ENCODE peak calls at places on chromosomes 16 and 17, in nine cellular contexts. J is transverse colon, P is sigmoid colon, O is K562, V is stomach, C is SK-N-SH, H is esophagus muscularis mucosa, G is H1, B is HepG2. E is an unnamed sample.

GRCh38 chr16:56277040-56277439 is 85.8 kb downstream of the GNAO1 start:
- DNase-seq in O (no peak), H (no peak), P (no peak), V (no peak), G (no peak), C (peak), B (peak), J (no peak), E (no peak)

GRCh38 chr16:2817496-2818277 is 650 bp downstream of the PRSS21 start:
- DNase-seq in C (no peak), P (peak), B (no peak), V (no peak), G (no peak), J (peak), O (no peak), H (no peak), E (peak)

GRCh38 chr17:80889231-80889896 is 102.3 kb upstream of the CHMP6 start:
- DNase-seq in B (no peak), G (no peak), O (no peak), V (no peak), J (no peak), P (peak), C (no peak), H (no peak), E (no peak)

GRCh38 chr17:7438050-7438614 is 1.2 kb upstream of the FGF11 start:
- DNase-seq in B (no peak), J (peak), V (peak), O (peak), C (no peak), H (no peak), P (no peak), G (no peak), E (no peak)

GRCh38 chr17:75412455-75413317 is 7.2 kb upstream of the GRB2 start:
- DNase-seq in H (peak), O (peak), B (peak), C (peak), V (peak), J (peak), G (no peak), P (peak), E (no peak)

GRCh38 chr16:76278976-76279375 is 1.8 kb downstream of the CNTNAP4 start:
- DNase-seq in G (no peak), B (peak), J (no peak), H (no peak), O (no peak), C (peak), P (no peak), V (no peak), E (no peak)

GRCh38 chr17:2957631-2958286 is 105.6 kb downstream of the OR1D5 start:
- DNase-seq in G (no peak), V (peak), J (no peak), C (no peak), B (no peak), P (peak), O (no peak), H (no peak), E (peak)

GRCh38 chr16:55842369-55843104 is 9.6 kb upstream of the CES1 start:
- DNase-seq in V (no peak), P (no peak), O (peak), G (no peak), B (peak), H (no peak), J (no peak), C (peak), E (no peak)

GRCh38 chr17:35162755-35163154 is 15.1 kb downstream of the UNC45B start:
- DNase-seq in O (no peak), G (no peak), J (no peak), B (no peak), P (no peak), C (no peak), V (no peak), H (no peak), E (no peak)

GRCh38 chr16:49483651-49484451 is 110.2 kb downstream of the C16orf78 start:
- DNase-seq in J (no peak), B (no peak), P (peak), G (no peak), O (no peak), C (no peak), V (no peak), H (no peak), E (peak)

GRCh38 chr17:68771867-68772515 is 170.8 kb upstream of the FAM20A start:
- DNase-seq in V (no peak), C (peak), O (peak), P (no peak), H (no peak), G (no peak), J (no peak), B (peak), E (no peak)

GRCh38 chr17:82839617-82840292 is at the start of gene ZNF750:
- DNase-seq in O (no peak), V (no peak), B (no peak), G (no peak), J (no peak), C (no peak), H (no peak), P (peak), E (no peak)

GRCh38 chr16:22641030-22641671 is 130.5 kb downstream of the NPIPB5 start:
- DNase-seq in C (no peak), P (no peak), V (no peak), J (no peak), B (no peak), O (peak), G (no peak), H (no peak), E (no peak)

GRCh38 chr17:78128616-78129384 is at the start of gene TMC6:
- DNase-seq in C (peak), B (peak), J (peak), O (peak), V (peak), H (no peak), G (no peak), P (peak), E (peak)

GRCh38 chr16:53664724-53665345 is 38.8 kb downstream of the RPGRIP1L start:
- DNase-seq in B (no peak), C (no peak), V (no peak), G (no peak), O (no peak), J (no peak), H (no peak), P (no peak), E (peak)

GRCh38 chr16:89383095-89384003 is 107.0 kb downstream of the ANKRD11 start:
- DNase-seq in H (no peak), G (no peak), B (peak), V (peak), J (peak), C (peak), P (peak), O (peak), E (no peak)

GRCh38 chr17:64384253-64385186 is 6.1 kb downstream of the PECAM1 start:
- DNase-seq in G (no peak), C (no peak), H (no peak), J (no peak), O (no peak), B (peak), P (no peak), V (peak), E (no peak)

GRCh38 chr17:36592316-36592710 is 634 bp downstream of the DHRS11 start:
- DNase-seq in C (peak), G (no peak), J (peak), O (peak), V (no peak), H (no peak), B (no peak), P (peak), E (no peak)

GRCh38 chr16:49352923-49353322 is 20.7 kb upstream of the C16orf78 start:
- DNase-seq in O (peak), H (no peak), P (no peak), G (no peak), J (no peak), B (peak), C (peak), V (no peak), E (no peak)

GRCh38 chr16:88963583-88963982 is 13.4 kb downstream of the CBFA2T3 start:
- DNase-seq in V (no peak), C (no peak), B (no peak), P (no peak), G (no peak), O (no peak), H (no peak), J (no peak), E (no peak)

GRCh38 chr17:17798573-17799255 is 38.1 kb downstream of the SREBF1 start:
- DNase-seq in P (no peak), J (no peak), O (no peak), B (no peak), H (no peak), C (no peak), V (no peak), G (no peak), E (no peak)

GRCh38 chr17:32958418-32958817 is 30.5 kb downstream of the TMEM98 start:
- DNase-seq in G (no peak), C (no peak), J (no peak), B (no peak), H (no peak), P (no peak), V (no peak), O (no peak), E (no peak)

GRCh38 chr16:88383401-88384221 is 852 bp downstream of the ZNF469 start:
- DNase-seq in H (no peak), J (no peak), C (peak), P (peak), G (no peak), O (no peak), B (no peak), V (peak), E (no peak)

GRCh38 chr16:65002265-65002664 is 119.6 kb downstream of the CDH11 start:
- DNase-seq in G (no peak), P (no peak), C (peak), V (no peak), J (no peak), H (no peak), O (no peak), B (no peak), E (no peak)

GRCh38 chr17:58330997-58331814 is 2.6 kb upstream of the TSPOAP1 start:
- DNase-seq in V (peak), B (no peak), H (no peak), J (peak), C (peak), P (no peak), O (peak), G (no peak), E (no peak)

GRCh38 chr17:75919611-75920010 is 14.9 kb upstream of the MRPL38 start:
- DNase-seq in V (no peak), C (no peak), B (no peak), G (no peak), P (no peak), O (no peak), J (no peak), H (no peak), E (no peak)

GRCh38 chr16:59635674-59636073 is 901.6 kb upstream of the GOT2 start:
- DNase-seq in P (no peak), J (no peak), C (no peak), V (no peak), B (no peak), O (no peak), G (no peak), H (no peak), E (no peak)

GRCh38 chr17:6471531-6472465 is 27.5 kb downstream of the PIMREG start:
- DNase-seq in C (no peak), O (no peak), P (no peak), G (no peak), H (no peak), B (no peak), V (no peak), J (no peak), E (no peak)

GRCh38 chr17:58280480-58281217 is at the start of gene MPO:
- DNase-seq in C (peak), P (no peak), V (no peak), H (no peak), G (no peak), J (no peak), O (no peak), B (no peak), E (no peak)

GRCh38 chr17:81731271-81731670 is 19.2 kb downstream of the SLC25A10 start:
- DNase-seq in H (no peak), J (no peak), G (no peak), B (no peak), V (no peak), P (no peak), O (no peak), C (no peak), E (no peak)

GRCh38 chr16:68737046-68737729 is at the start of gene CDH1:
- DNase-seq in P (no peak), C (peak), G (peak), J (peak), H (no peak), B (no peak), O (no peak), V (peak), E (peak)

GRCh38 chr16:29256501-29256981 is 150.0 kb downstream of the NPIPB11 start:
- DNase-seq in P (peak), J (no peak), O (no peak), B (no peak), G (no peak), H (no peak), C (no peak), V (no peak), E (no peak)

GRCh38 chr17:79679631-79680340 is 51.0 kb upstream of the ENPP7 start:
- DNase-seq in G (no peak), V (no peak), J (no peak), P (no peak), O (no peak), B (no peak), H (no peak), C (no peak), E (no peak)

GRCh38 chr17:14552311-14552710 is 251.4 kb downstream of the HS3ST3B1 start:
- DNase-seq in V (no peak), C (no peak), P (no peak), O (no peak), H (no peak), B (no peak), J (no peak), G (no peak), E (no peak)

GRCh38 chr17:4045477-4045876 is 81.2 kb upstream of the ATP2A3 start:
- DNase-seq in O (no peak), V (no peak), J (no peak), G (no peak), P (no peak), B (no peak), C (no peak), H (no peak), E (no peak)

GRCh38 chr16:2912330-2913199 is 834 bp downstream of the FLYWCH1 start:
- DNase-seq in J (peak), G (no peak), V (peak), O (peak), P (peak), H (no peak), B (peak), C (peak), E (no peak)

DNA sequence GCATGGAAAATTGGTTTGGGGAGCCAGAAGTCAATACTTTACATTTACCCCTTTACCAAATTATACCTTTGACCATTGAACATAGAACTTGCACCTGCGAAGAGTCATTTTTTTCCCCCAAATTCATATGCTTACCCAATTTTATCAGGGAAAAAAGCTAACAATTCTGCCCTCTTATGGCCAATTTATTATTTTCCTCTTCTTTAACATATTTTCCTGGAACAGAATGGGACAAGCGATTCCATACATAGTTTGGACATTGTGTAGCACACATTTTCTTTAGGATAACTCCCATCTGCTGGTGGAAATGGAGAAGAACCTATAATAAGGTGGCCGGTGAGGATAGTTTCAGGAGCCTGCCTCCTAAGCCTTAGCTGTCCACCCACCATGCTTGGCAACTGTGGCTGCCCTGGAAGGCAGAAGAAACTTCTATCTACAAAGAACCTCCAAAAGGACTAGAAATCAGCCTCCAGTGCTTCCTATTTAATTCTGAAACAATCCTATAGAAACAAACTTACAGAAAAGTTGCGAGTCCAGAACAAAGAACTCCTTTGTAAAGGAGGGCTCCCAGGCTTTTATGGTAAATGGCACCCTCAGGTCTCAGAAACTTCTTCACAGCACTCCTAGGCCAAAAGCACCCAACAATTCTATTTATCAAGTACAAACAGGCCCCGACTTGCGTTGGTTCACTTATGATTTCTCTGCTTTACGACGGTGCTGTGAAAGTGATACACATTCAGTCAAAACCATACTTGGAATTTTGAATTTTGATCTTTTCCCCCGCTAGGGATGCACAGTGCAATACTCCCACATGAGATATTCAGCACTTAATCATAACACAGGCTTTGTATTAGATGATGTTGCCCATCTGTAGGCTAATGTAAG is 64.1 kb upstream of the CACNG4 start:
- DNase-seq in V (no peak), J (no peak), O (peak), G (no peak), B (peak), H (no peak), P (no peak), C (peak), E (no peak)
- TF ChIP-seq CTCF in V (no peak), J (no peak), O (peak), G (peak), B (peak), H (peak), P (no peak), C (peak), E (no peak)

DNA sequence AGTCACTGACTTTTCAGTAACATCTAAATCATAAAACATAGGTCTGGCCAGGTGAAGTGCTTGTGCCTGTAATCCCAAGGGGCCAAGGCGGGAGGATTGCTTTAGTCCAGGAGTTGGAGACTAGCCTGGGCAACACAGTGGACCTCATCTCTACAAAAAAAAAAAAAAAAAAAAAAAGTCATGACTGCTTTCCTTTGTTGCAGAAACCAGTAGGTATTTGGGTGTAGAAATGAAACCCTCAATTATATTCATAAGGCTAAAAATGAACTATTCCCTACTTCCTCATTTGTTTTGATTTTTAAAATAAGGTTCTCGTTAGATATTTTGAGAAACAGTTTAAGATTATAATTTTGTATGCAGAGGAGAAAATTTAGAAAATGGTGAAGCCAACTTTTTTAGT is 26.0 kb downstream of the PITPNC1 start:
- DNase-seq in H (no peak), C (no peak), B (no peak), J (no peak), V (no peak), O (no peak), P (no peak), G (no peak), E (no peak)
- TF ChIP-seq POLR2AphosphoS5 in H (no peak), C (no peak), B (no peak), J (no peak), V (no peak), O (no peak), P (no peak), G (no peak), E (no peak)

GRCh38 chr17:1413281-1413791 is 13.3 kb upstream of the YWHAE start:
- DNase-seq in J (peak), H (no peak), G (no peak), P (no peak), C (peak), B (peak), V (peak), O (peak), E (no peak)

GRCh38 chr17:1414634-1415033 is 14.6 kb upstream of the YWHAE start:
- DNase-seq in P (no peak), G (no peak), B (no peak), V (no peak), C (no peak), H (no peak), J (no peak), O (no peak), E (no peak)

GRCh38 chr17:1414001-1414574 is 14.1 kb upstream of the YWHAE start:
- DNase-seq in B (no peak), G (no peak), V (no peak), O (no peak), C (no peak), J (no peak), H (no peak), P (no peak), E (no peak)

GRCh38 chr17:1420163-1420562 is 20.1 kb upstream of the YWHAE start:
- DNase-seq in P (no peak), G (no peak), O (no peak), J (no peak), B (no peak), V (no peak), C (no peak), H (no peak), E (no peak)

GRCh38 chr17:1416414-1416813 is 16.4 kb upstream of the YWHAE start:
- DNase-seq in H (no peak), P (no peak), V (no peak), B (no peak), J (no peak), C (no peak), O (no peak), G (no peak), E (no peak)
- TF ChIP-seq EP300 in H (no peak), P (no peak), V (no peak), B (no peak), J (no peak), C (no peak), O (no peak), G (no peak), E (no peak)

GRCh38 chr17:43975898-43976297 is 22.2 kb upstream of the PYY start:
- DNase-seq in G (no peak), P (no peak), B (no peak), V (no peak), O (no peak), C (no peak), J (no peak), H (no peak), E (no peak)

GRCh38 chr17:43979011-43979410 is 25.3 kb upstream of the PYY start:
- DNase-seq in H (no peak), O (no peak), G (no peak), J (no peak), C (no peak), B (no peak), P (no peak), V (no peak), E (no peak)

GRCh38 chr17:43976956-43977837 is 23.5 kb upstream of the PYY start:
- DNase-seq in P (no peak), J (no peak), O (no peak), H (no peak), G (no peak), B (no peak), C (no peak), V (no peak), E (no peak)

GRCh38 chr17:43979671-43980070 is 24.8 kb upstream of the NAGS start:
- DNase-seq in V (no peak), C (no peak), J (no peak), H (no peak), B (no peak), O (no peak), P (no peak), G (no peak), E (no peak)

DNA sequence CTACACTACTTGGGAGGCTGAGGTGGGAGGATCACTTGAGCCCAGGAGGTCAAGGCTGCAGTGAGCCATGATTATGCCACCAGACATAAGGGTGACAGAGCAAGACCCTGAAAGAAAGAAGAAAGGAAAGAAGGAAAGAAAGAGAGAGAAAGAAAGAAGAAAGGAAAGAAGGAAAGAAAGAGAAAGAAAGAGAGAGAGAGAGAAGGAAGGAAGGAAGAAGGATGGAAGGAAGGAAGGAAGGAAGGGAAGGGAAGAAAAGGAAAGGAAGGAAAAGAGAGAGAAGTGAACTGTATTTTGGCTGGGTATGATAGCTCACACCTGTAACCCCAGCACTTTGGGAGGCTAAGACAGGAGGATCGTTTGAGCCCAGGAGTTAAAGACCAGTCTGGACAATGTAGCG is 24.3 kb upstream of the PYY start:
- DNase-seq in C (no peak), V (no peak), H (no peak), O (no peak), G (no peak), B (no peak), J (no peak), P (no peak), E (no peak)
- TF ChIP-seq CTCF in C (no peak), V (no peak), H (no peak), O (no peak), G (no peak), B (no peak), J (no peak), P (no peak), E (no peak)

DNA sequence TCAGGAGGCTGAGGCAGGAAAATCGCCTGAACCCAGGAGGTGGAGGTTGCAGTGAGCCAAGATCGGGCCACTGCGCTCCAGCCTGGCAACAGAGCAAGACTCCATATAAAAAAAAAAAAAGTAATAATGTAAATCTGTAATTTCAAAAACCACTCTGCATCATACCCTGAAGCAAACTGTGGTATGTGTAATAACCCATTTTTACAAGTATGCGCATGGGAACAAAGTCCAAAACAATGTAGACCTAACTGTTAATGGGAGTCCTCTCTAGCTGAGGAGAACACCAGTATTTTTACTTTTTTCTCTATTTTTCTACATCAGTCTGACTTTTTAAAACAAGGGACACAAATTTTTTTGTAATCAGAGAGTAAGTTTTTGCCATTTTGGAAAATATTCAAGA is 25.9 kb downstream of the CMTM4 start:
- DNase-seq in C (no peak), B (no peak), J (no peak), V (no peak), H (no peak), P (no peak), O (no peak), G (no peak), E (no peak)
- TF ChIP-seq POLR2AphosphoS5 in C (no peak), B (no peak), J (no peak), V (no peak), H (no peak), P (no peak), O (no peak), G (no peak), E (no peak)

E was measured in suprapubic skin.